ENCODE peak calls at places on chromosomes 7 and 10, in five cellular contexts. N is cardiac muscle cell, K is adrenal gland, R is brain microvascular endothelial cell, O is MM.1S. D is an unnamed sample.

GRCh38 chr7:137508437-137509175 is 165.1 kb upstream of the PTN start:
- DNase-seq in N (peak), K (no peak), R (peak), O (no peak), D (no peak)

GRCh38 chr7:84783161-84783803 is 403.6 kb downstream of the SEMA3D start:
- DNase-seq in N (peak), K (no peak), R (no peak), O (peak), D (no peak)

GRCh38 chr7:2529161-2530075 is 9.8 kb downstream of the LFNG start:
- DNase-seq in N (peak), K (peak), R (no peak), O (no peak), D (peak)

GRCh38 chr7:88243345-88243909 is 23.6 kb upstream of the SRI start:
- DNase-seq in N (peak), K (peak), R (peak), O (peak), D (no peak)

GRCh38 chr7:139767561-139767982 is 10.2 kb downstream of the HIPK2 start:
- DNase-seq in N (peak), K (no peak), R (no peak), O (peak), D (no peak)

GRCh38 chr10:47401874-47402645 is 18.0 kb upstream of the ZNF488 start:
- DNase-seq in N (no peak), K (no peak), R (no peak), O (no peak), D (no peak)

GRCh38 chr7:100567751-100568175 is 5.9 kb downstream of the SAP25 start:
- DNase-seq in N (no peak), K (peak), R (no peak), O (no peak), D (peak)

GRCh38 chr10:30098624-30099023 is 39.2 kb upstream of the JCAD start:
- DNase-seq in N (peak), K (no peak), R (peak), O (no peak), D (no peak)

GRCh38 chr7:12570148-12570528 is 382 bp upstream of the SCIN start:
- DNase-seq in N (no peak), K (no peak), R (no peak), O (peak), D (peak)

GRCh38 chr7:115087437-115087836 is 165.5 kb downstream of the MDFIC start:
- DNase-seq in N (peak), K (peak), R (peak), O (no peak), D (no peak)

GRCh38 chr10:119341236-119342016 is 134.1 kb downstream of the GRK5 start:
- DNase-seq in N (peak), K (no peak), R (peak), O (no peak), D (no peak)

GRCh38 chr10:14036233-14036632 is 294.5 kb downstream of the FRMD4A start:
- DNase-seq in N (no peak), K (no peak), R (no peak), O (no peak), D (no peak)

GRCh38 chr7:81361769-81362168 is 408.1 kb downstream of the HGF start:
- DNase-seq in N (peak), K (no peak), R (no peak), O (peak), D (no peak)

GRCh38 chr7:19353158-19353557 is 207.9 kb upstream of the FERD3L start:
- DNase-seq in N (no peak), K (no peak), R (peak), O (no peak), D (no peak)

GRCh38 chr7:148944935-148945934 is 61.1 kb upstream of the EZH2 start:
- DNase-seq in N (peak), K (no peak), R (peak), O (no peak), D (no peak)

GRCh38 chr10:124125305-124126116 is 32.1 kb upstream of the CHST15 start:
- DNase-seq in N (peak), K (no peak), R (no peak), O (peak), D (no peak)

GRCh38 chr7:19079066-19079465 is 38.4 kb downstream of the TWIST1 start:
- DNase-seq in N (peak), K (no peak), R (peak), O (no peak), D (no peak)

GRCh38 chr7:128938524-128939074 is 872 bp downstream of the IRF5 start:
- DNase-seq in N (no peak), K (no peak), R (no peak), O (peak), D (peak)

GRCh38 chr7:128939075-128939860 is 1.5 kb downstream of the IRF5 start:
- DNase-seq in N (no peak), K (no peak), R (no peak), O (peak), D (peak)

GRCh38 chr7:128937647-128938523 is at the start of gene IRF5:
- DNase-seq in N (no peak), K (peak), R (no peak), O (peak), D (peak)

GRCh38 chr7:128936798-128937197 is 929 bp upstream of the IRF5 start:
- DNase-seq in N (no peak), K (no peak), R (no peak), O (no peak), D (peak)

DNA sequence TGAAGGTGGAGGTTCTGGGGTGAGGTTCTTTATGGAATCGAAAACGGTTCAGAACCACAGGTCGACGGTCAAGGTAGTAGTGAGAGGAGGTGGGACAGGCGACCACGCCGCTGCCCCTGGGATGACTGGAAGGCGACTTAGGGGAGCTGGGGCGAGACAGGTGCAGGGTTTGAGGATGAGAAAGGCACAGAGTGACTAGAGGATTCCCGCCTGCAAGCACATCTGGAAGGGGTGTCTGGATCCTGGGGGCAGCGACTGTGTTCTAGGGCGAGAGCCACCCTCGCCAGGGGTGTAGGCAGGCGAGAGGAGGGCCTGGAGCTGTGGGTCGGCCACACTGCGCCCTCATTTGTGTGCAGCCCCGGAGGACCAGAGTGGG is 468 bp upstream of the IRF5 start:
- DNase-seq in N (no peak), K (no peak), R (no peak), O (no peak), D (no peak)
- H3K4me3 ChIP-seq in N (no peak), K (no peak), R (no peak), O (peak), D (no peak)

GRCh38 chr7:43589728-43590127 is 6.8 kb downstream of the STK17A start:
- DNase-seq in N (no peak), K (no peak), R (no peak), O (no peak), D (no peak)
- H3K4me3 ChIP-seq in N (no peak), K (no peak), R (no peak), O (no peak), D (no peak)

DNA sequence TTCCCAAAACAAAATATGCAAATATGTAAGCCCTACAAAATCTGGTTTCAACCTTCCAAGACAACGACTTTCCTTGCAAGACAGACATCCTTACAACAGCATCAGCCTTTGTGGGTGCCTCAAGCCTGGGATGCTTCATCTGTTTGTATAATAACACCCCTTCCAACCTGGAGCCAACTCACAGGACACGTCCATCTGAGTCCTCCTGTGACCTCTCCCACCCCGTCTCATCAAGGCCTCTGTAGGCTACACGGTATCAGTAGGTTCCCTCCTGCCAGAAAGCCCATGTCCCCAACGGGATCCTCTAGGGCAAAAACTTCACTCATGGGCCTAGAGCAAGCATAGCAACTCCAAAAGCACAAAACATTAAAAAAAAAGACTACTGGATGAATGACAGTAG is 173.2 kb downstream of the TNS3 start:
- DNase-seq in N (no peak), K (peak), R (no peak), O (no peak), D (no peak)
- H3K4me3 ChIP-seq in N (no peak), K (no peak), R (no peak), O (no peak), D (no peak)

GRCh38 chr10:3820255-3820654 is 35.2 kb upstream of the KLF6 start:
- DNase-seq in N (peak), K (no peak), R (no peak), O (no peak), D (no peak)
- H3K4me3 ChIP-seq in N (no peak), K (no peak), R (no peak), O (no peak), D (no peak)

GRCh38 chr7:110084177-110084807 is 1006.6 kb upstream of the LRRN3 start:
- DNase-seq in N (no peak), K (no peak), R (no peak), O (no peak), D (no peak)
- H3K4me3 ChIP-seq in N (no peak), K (no peak), R (no peak), O (no peak), D (no peak)

DNA sequence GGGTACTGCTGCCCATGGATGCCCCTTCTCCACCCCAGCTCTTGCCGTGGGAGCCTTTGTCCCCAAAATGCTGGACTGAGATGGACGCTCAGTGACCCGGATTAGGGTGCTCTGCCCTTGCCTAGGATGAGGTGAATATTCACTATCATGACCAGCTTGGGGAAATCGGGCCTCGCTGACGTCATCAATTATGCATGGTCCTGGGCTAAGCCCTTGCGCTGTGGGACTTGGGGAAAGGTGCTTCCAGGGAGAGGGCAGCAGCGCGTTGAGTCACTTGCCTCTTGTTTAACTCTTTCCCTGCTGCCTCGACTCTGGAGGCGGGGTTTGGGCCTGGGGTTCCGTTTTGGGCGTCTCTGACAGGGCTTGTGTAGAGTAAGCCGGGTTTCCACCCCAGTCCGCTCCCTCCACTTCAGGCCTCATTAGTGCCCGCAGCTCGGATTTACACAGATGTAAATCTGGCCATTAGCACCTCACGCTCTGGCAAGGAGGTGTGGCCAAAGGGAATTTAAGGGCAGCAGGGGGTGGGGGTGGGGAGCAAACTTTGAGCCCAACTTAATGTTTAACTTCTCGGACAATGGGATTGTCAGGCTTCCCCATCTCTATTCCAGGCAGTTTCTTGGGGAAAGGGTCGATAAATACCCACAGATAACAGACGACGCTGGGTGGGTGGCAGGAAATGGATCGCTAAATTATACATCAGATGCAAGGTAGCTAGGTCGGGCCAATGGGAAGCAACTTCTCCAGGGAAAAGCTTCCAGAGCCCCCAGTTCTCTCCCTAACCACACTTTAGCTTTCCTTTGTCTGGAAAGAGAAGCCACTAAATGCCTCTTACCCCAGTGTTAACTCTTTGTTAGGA is 51.3 kb upstream of the TCF7L2 start:
- DNase-seq in N (peak), K (no peak), R (peak), O (no peak), D (peak)
- H3K4me3 ChIP-seq in N (peak), K (no peak), R (peak), O (no peak), D (no peak)

GRCh38 chr10:92734288-92734687 is 44.5 kb downstream of the HHEX start:
- DNase-seq in N (no peak), K (no peak), R (no peak), O (no peak), D (no peak)

GRCh38 chr10:92737484-92737883 is 47.7 kb downstream of the HHEX start:
- DNase-seq in N (no peak), K (no peak), R (no peak), O (no peak), D (no peak)

GRCh38 chr10:92735938-92736337 is 46.2 kb downstream of the HHEX start:
- DNase-seq in N (no peak), K (no peak), R (no peak), O (no peak), D (no peak)

GRCh38 chr10:92729886-92730285 is 40.1 kb downstream of the HHEX start:
- DNase-seq in N (no peak), K (no peak), R (no peak), O (peak), D (no peak)

GRCh38 chr10:92732958-92733357 is 43.2 kb downstream of the HHEX start:
- DNase-seq in N (no peak), K (no peak), R (no peak), O (no peak), D (no peak)
- H3K4me3 ChIP-seq in N (no peak), K (no peak), R (no peak), O (no peak), D (no peak)

D was measured in mucosa of descending colon.